ENCODE peak calls at places on chromosomes 3 and 15, in five cellular contexts. M is CD4-positive, CD25-positive, alpha-beta regulatory T cell; V is tibial artery; L is hypothalamus; I is WTC11. X is an unnamed sample.

GRCh38 chr3:69009559-69010410 is 3.7 kb downstream of the EOGT start:
- DNase-seq in M (no peak), V (no peak), L (no peak), I (peak; percentile 26), X (no peak)

GRCh38 chr15:55289011-55289572 is 521 bp downstream of the RAB27A start:
- DNase-seq in M (no peak), V (peak; percentile 69), L (no peak), I (peak; percentile 39), X (peak; percentile 9)

GRCh38 chr15:66594344-66594743 is 28.5 kb upstream of the LCTL start:
- DNase-seq in M (no peak), V (no peak), L (no peak), I (no peak), X (no peak)

GRCh38 chr3:151581046-151581445 is 120.2 kb upstream of the IGSF10 start:
- DNase-seq in M (no peak), V (no peak), L (no peak), I (no peak), X (no peak)

GRCh38 chr15:33135355-33135781 is 59.1 kb downstream of the FMN1 start:
- DNase-seq in M (no peak), V (no peak), L (no peak), I (no peak), X (no peak)

GRCh38 chr15:101068961-101069734 is 150.0 kb downstream of the LRRK1 start:
- DNase-seq in M (no peak), V (no peak), L (no peak), I (peak; percentile 86), X (no peak)

GRCh38 chr3:53554559-53555511 is 60.4 kb downstream of the CACNA1D start:
- DNase-seq in M (no peak), V (no peak), L (no peak), I (no peak), X (peak; percentile 71)

GRCh38 chr3:154184582-154184981 is 63.4 kb downstream of the ARHGEF26 start:
- DNase-seq in M (no peak), V (no peak), L (no peak), I (no peak), X (no peak)

GRCh38 chr3:46409735-46410489 is 2.9 kb downstream of the CCRL2 start:
- DNase-seq in M (no peak), V (no peak), L (no peak), I (no peak), X (no peak)

GRCh38 chr3:188021502-188022040 is 132.4 kb upstream of the LPP start:
- DNase-seq in M (no peak), V (no peak), L (no peak), I (no peak), X (no peak)

GRCh38 chr3:27195059-27195458 is 174.1 kb downstream of the NEK10 start:
- DNase-seq in M (no peak), V (no peak), L (no peak), I (no peak), X (no peak)

GRCh38 chr15:27454281-27455060 is 483.5 kb downstream of the GABRG3 start:
- DNase-seq in M (no peak), V (no peak), L (no peak), I (no peak), X (no peak)

GRCh38 chr15:49887604-49888340 is 231.3 kb downstream of the ATP8B4 start:
- DNase-seq in M (no peak), V (no peak), L (no peak), I (no peak), X (no peak)

GRCh38 chr3:150317469-150317868 is 90.6 kb upstream of the TSC22D2 start:
- DNase-seq in M (no peak), V (no peak), L (no peak), I (no peak), X (no peak)

GRCh38 chr3:17640466-17640865 is 102.0 kb downstream of the TBC1D5 start:
- DNase-seq in M (no peak), V (no peak), L (no peak), I (no peak), X (no peak)

GRCh38 chr3:38000242-38000916 is 9.8 kb downstream of the VILL start:
- DNase-seq in M (no peak), V (peak; percentile 64), L (no peak), I (peak; percentile 1), X (no peak)

X was measured in stimulated activated naive B cell treated with anti-CD40 and anti-IgM and Interleukin-4, amounts not matched to agents 10 μg/mL and 1 μg/mL and 100 μg/mL, for 72 hours.